ENCODE peak calls at places on chromosomes 5 and 9, in eight cellular contexts. One of them, this sample, is unnamed.

GRCh38 chr5:45399041-45399440 is 297.1 kb downstream of the HCN1 start:
- DNase-seq in lung microvascular endothelial cell: no peak
- DNase-seq in Daoy: no peak
- DNase-seq in stimulated activated CD4-positive, alpha-beta T cell treated with anti-CD3 and anti-CD28 coated beads, Interleukin-1b, Interleukin-23, amount 100 ng/mL, for 48 hours: no peak
- DNase-seq in heart right ventricle: no peak
- DNase-seq in GM12878: no peak
- DNase-seq in NCI-H345: no peak
- DNase-seq in NCI-H1105: no peak
- DNase-seq in this sample: no peak

GRCh38 chr5:149238540-149238939 is 33.1 kb upstream of the AFAP1L1 start:
- DNase-seq in lung microvascular endothelial cell: no peak
- DNase-seq in Daoy: no peak
- DNase-seq in stimulated activated CD4-positive, alpha-beta T cell treated with anti-CD3 and anti-CD28 coated beads, Interleukin-1b, Interleukin-23, amount 100 ng/mL, for 48 hours: no peak
- DNase-seq in heart right ventricle: no peak
- DNase-seq in GM12878: no peak
- DNase-seq in NCI-H345: no peak
- DNase-seq in NCI-H1105: no peak
- DNase-seq in this sample: no peak

GRCh38 chr5:125480901-125481300 is 734.5 kb upstream of the ZNF608 start:
- DNase-seq in lung microvascular endothelial cell: no peak
- DNase-seq in Daoy: no peak
- DNase-seq in stimulated activated CD4-positive, alpha-beta T cell treated with anti-CD3 and anti-CD28 coated beads, Interleukin-1b, Interleukin-23, amount 100 ng/mL, for 48 hours: no peak
- DNase-seq in heart right ventricle: no peak
- DNase-seq in GM12878: no peak
- DNase-seq in NCI-H345: no peak
- DNase-seq in NCI-H1105: no peak
- DNase-seq in this sample: no peak

GRCh38 chr5:11563822-11564221 is 340.4 kb downstream of the CTNND2 start:
- DNase-seq in lung microvascular endothelial cell: no peak
- DNase-seq in Daoy: peak
- DNase-seq in stimulated activated CD4-positive, alpha-beta T cell treated with anti-CD3 and anti-CD28 coated beads, Interleukin-1b, Interleukin-23, amount 100 ng/mL, for 48 hours: no peak
- DNase-seq in heart right ventricle: no peak
- DNase-seq in GM12878: no peak
- DNase-seq in NCI-H345: no peak
- DNase-seq in NCI-H1105: no peak
- DNase-seq in this sample: no peak

GRCh38 chr9:92607773-92608172 is 62.2 kb downstream of the IPPK start:
- DNase-seq in lung microvascular endothelial cell: no peak
- DNase-seq in Daoy: peak
- DNase-seq in stimulated activated CD4-positive, alpha-beta T cell treated with anti-CD3 and anti-CD28 coated beads, Interleukin-1b, Interleukin-23, amount 100 ng/mL, for 48 hours: no peak
- DNase-seq in heart right ventricle: no peak
- DNase-seq in GM12878: no peak
- DNase-seq in NCI-H345: peak
- DNase-seq in NCI-H1105: peak
- DNase-seq in this sample: no peak

GRCh38 chr9:129884220-129885017 is 49.2 kb downstream of the USP20 start:
- DNase-seq in lung microvascular endothelial cell: peak
- DNase-seq in Daoy: peak
- DNase-seq in stimulated activated CD4-positive, alpha-beta T cell treated with anti-CD3 and anti-CD28 coated beads, Interleukin-1b, Interleukin-23, amount 100 ng/mL, for 48 hours: peak
- DNase-seq in heart right ventricle: peak
- DNase-seq in GM12878: peak
- DNase-seq in NCI-H345: peak
- DNase-seq in NCI-H1105: peak
- DNase-seq in this sample: peak

GRCh38 chr5:109907751-109908150 is 218.0 kb downstream of the MAN2A1 start:
- DNase-seq in lung microvascular endothelial cell: no peak
- DNase-seq in Daoy: peak
- DNase-seq in stimulated activated CD4-positive, alpha-beta T cell treated with anti-CD3 and anti-CD28 coated beads, Interleukin-1b, Interleukin-23, amount 100 ng/mL, for 48 hours: no peak
- DNase-seq in heart right ventricle: no peak
- DNase-seq in GM12878: no peak
- DNase-seq in NCI-H345: no peak
- DNase-seq in NCI-H1105: no peak
- DNase-seq in this sample: no peak

GRCh38 chr9:77793909-77794308 is 145.8 kb upstream of the GNA14 start:
- DNase-seq in lung microvascular endothelial cell: peak
- DNase-seq in Daoy: peak
- DNase-seq in stimulated activated CD4-positive, alpha-beta T cell treated with anti-CD3 and anti-CD28 coated beads, Interleukin-1b, Interleukin-23, amount 100 ng/mL, for 48 hours: no peak
- DNase-seq in heart right ventricle: no peak
- DNase-seq in GM12878: no peak
- DNase-seq in NCI-H345: peak
- DNase-seq in NCI-H1105: no peak
- DNase-seq in this sample: no peak

GRCh38 chr5:179407191-179408175 is 62.2 kb upstream of the ADAMTS2 start:
- DNase-seq in lung microvascular endothelial cell: no peak
- DNase-seq in Daoy: no peak
- DNase-seq in stimulated activated CD4-positive, alpha-beta T cell treated with anti-CD3 and anti-CD28 coated beads, Interleukin-1b, Interleukin-23, amount 100 ng/mL, for 48 hours: no peak
- DNase-seq in heart right ventricle: no peak
- DNase-seq in GM12878: no peak
- DNase-seq in NCI-H345: no peak
- DNase-seq in NCI-H1105: no peak
- DNase-seq in this sample: no peak

GRCh38 chr5:158908690-158909325 is 190.9 kb downstream of the EBF1 start:
- DNase-seq in lung microvascular endothelial cell: no peak
- DNase-seq in Daoy: no peak
- DNase-seq in stimulated activated CD4-positive, alpha-beta T cell treated with anti-CD3 and anti-CD28 coated beads, Interleukin-1b, Interleukin-23, amount 100 ng/mL, for 48 hours: no peak
- DNase-seq in heart right ventricle: no peak
- DNase-seq in GM12878: no peak
- DNase-seq in NCI-H345: no peak
- DNase-seq in NCI-H1105: no peak
- DNase-seq in this sample: no peak

GRCh38 chr9:116278326-116278725 is 124.7 kb downstream of the PAPPA start:
- DNase-seq in lung microvascular endothelial cell: peak
- DNase-seq in Daoy: peak
- DNase-seq in stimulated activated CD4-positive, alpha-beta T cell treated with anti-CD3 and anti-CD28 coated beads, Interleukin-1b, Interleukin-23, amount 100 ng/mL, for 48 hours: no peak
- DNase-seq in heart right ventricle: no peak
- DNase-seq in GM12878: no peak
- DNase-seq in NCI-H345: no peak
- DNase-seq in NCI-H1105: no peak
- DNase-seq in this sample: no peak

GRCh38 chr9:118578467-118578866 is 790.8 kb downstream of the BRINP1 start:
- DNase-seq in lung microvascular endothelial cell: no peak
- DNase-seq in Daoy: no peak
- DNase-seq in stimulated activated CD4-positive, alpha-beta T cell treated with anti-CD3 and anti-CD28 coated beads, Interleukin-1b, Interleukin-23, amount 100 ng/mL, for 48 hours: no peak
- DNase-seq in heart right ventricle: no peak
- DNase-seq in GM12878: no peak
- DNase-seq in NCI-H345: no peak
- DNase-seq in NCI-H1105: no peak
- DNase-seq in this sample: no peak

GRCh38 chr9:84212224-84212623 is 128.3 kb downstream of the SLC28A3 start:
- DNase-seq in lung microvascular endothelial cell: no peak
- DNase-seq in Daoy: no peak
- DNase-seq in stimulated activated CD4-positive, alpha-beta T cell treated with anti-CD3 and anti-CD28 coated beads, Interleukin-1b, Interleukin-23, amount 100 ng/mL, for 48 hours: no peak
- DNase-seq in heart right ventricle: no peak
- DNase-seq in GM12878: no peak
- DNase-seq in NCI-H345: no peak
- DNase-seq in NCI-H1105: no peak
- DNase-seq in this sample: no peak

GRCh38 chr5:112616812-112617547 is 120.7 kb upstream of the APC start:
- DNase-seq in lung microvascular endothelial cell: no peak
- DNase-seq in Daoy: no peak
- DNase-seq in stimulated activated CD4-positive, alpha-beta T cell treated with anti-CD3 and anti-CD28 coated beads, Interleukin-1b, Interleukin-23, amount 100 ng/mL, for 48 hours: no peak
- DNase-seq in heart right ventricle: no peak
- DNase-seq in GM12878: no peak
- DNase-seq in NCI-H345: peak
- DNase-seq in NCI-H1105: peak
- DNase-seq in this sample: no peak

GRCh38 chr5:128498844-128499455 is 39.1 kb downstream of the FBN2 start:
- DNase-seq in lung microvascular endothelial cell: peak
- DNase-seq in Daoy: peak
- DNase-seq in stimulated activated CD4-positive, alpha-beta T cell treated with anti-CD3 and anti-CD28 coated beads, Interleukin-1b, Interleukin-23, amount 100 ng/mL, for 48 hours: no peak
- DNase-seq in heart right ventricle: peak
- DNase-seq in GM12878: no peak
- DNase-seq in NCI-H345: peak
- DNase-seq in NCI-H1105: no peak
- DNase-seq in this sample: no peak

GRCh38 chr5:172949426-172949825 is 9.8 kb upstream of the RPL26L1 start:
- DNase-seq in lung microvascular endothelial cell: no peak
- DNase-seq in Daoy: no peak
- DNase-seq in stimulated activated CD4-positive, alpha-beta T cell treated with anti-CD3 and anti-CD28 coated beads, Interleukin-1b, Interleukin-23, amount 100 ng/mL, for 48 hours: no peak
- DNase-seq in heart right ventricle: no peak
- DNase-seq in GM12878: no peak
- DNase-seq in NCI-H345: no peak
- DNase-seq in NCI-H1105: no peak
- DNase-seq in this sample: no peak

GRCh38 chr9:2933165-2934095 is 89.5 kb upstream of the PUM3 start:
- DNase-seq in lung microvascular endothelial cell: no peak
- DNase-seq in Daoy: no peak
- DNase-seq in stimulated activated CD4-positive, alpha-beta T cell treated with anti-CD3 and anti-CD28 coated beads, Interleukin-1b, Interleukin-23, amount 100 ng/mL, for 48 hours: no peak
- DNase-seq in heart right ventricle: no peak
- DNase-seq in GM12878: no peak
- DNase-seq in NCI-H345: no peak
- DNase-seq in NCI-H1105: no peak
- DNase-seq in this sample: peak

GRCh38 chr5:171650605-171651004 is 135.0 kb upstream of the SMIM23 start:
- DNase-seq in lung microvascular endothelial cell: no peak
- DNase-seq in Daoy: no peak
- DNase-seq in stimulated activated CD4-positive, alpha-beta T cell treated with anti-CD3 and anti-CD28 coated beads, Interleukin-1b, Interleukin-23, amount 100 ng/mL, for 48 hours: no peak
- DNase-seq in heart right ventricle: no peak
- DNase-seq in GM12878: no peak
- DNase-seq in NCI-H345: no peak
- DNase-seq in NCI-H1105: no peak
- DNase-seq in this sample: no peak

GRCh38 chr5:82796643-82797416 is 280.4 kb downstream of the TMEM167A start:
- DNase-seq in lung microvascular endothelial cell: no peak
- DNase-seq in Daoy: no peak
- DNase-seq in stimulated activated CD4-positive, alpha-beta T cell treated with anti-CD3 and anti-CD28 coated beads, Interleukin-1b, Interleukin-23, amount 100 ng/mL, for 48 hours: no peak
- DNase-seq in heart right ventricle: no peak
- DNase-seq in GM12878: no peak
- DNase-seq in NCI-H345: no peak
- DNase-seq in NCI-H1105: no peak
- DNase-seq in this sample: no peak

GRCh38 chr5:84255318-84255717 is 129.4 kb downstream of the EDIL3 start:
- DNase-seq in lung microvascular endothelial cell: peak
- DNase-seq in Daoy: peak
- DNase-seq in stimulated activated CD4-positive, alpha-beta T cell treated with anti-CD3 and anti-CD28 coated beads, Interleukin-1b, Interleukin-23, amount 100 ng/mL, for 48 hours: no peak
- DNase-seq in heart right ventricle: no peak
- DNase-seq in GM12878: no peak
- DNase-seq in NCI-H345: no peak
- DNase-seq in NCI-H1105: no peak
- DNase-seq in this sample: no peak

GRCh38 chr9:87498046-87498815 is 564 bp downstream of the DAPK1 start:
- DNase-seq in lung microvascular endothelial cell: peak
- DNase-seq in Daoy: peak
- DNase-seq in stimulated activated CD4-positive, alpha-beta T cell treated with anti-CD3 and anti-CD28 coated beads, Interleukin-1b, Interleukin-23, amount 100 ng/mL, for 48 hours: no peak
- DNase-seq in heart right ventricle: no peak
- DNase-seq in GM12878: no peak
- DNase-seq in NCI-H345: peak
- DNase-seq in NCI-H1105: peak
- DNase-seq in this sample: peak

GRCh38 chr5:124355928-124356327 is 390.5 kb downstream of the ZNF608 start:
- DNase-seq in lung microvascular endothelial cell: no peak
- DNase-seq in Daoy: no peak
- DNase-seq in stimulated activated CD4-positive, alpha-beta T cell treated with anti-CD3 and anti-CD28 coated beads, Interleukin-1b, Interleukin-23, amount 100 ng/mL, for 48 hours: no peak
- DNase-seq in heart right ventricle: no peak
- DNase-seq in GM12878: no peak
- DNase-seq in NCI-H345: no peak
- DNase-seq in NCI-H1105: no peak
- DNase-seq in this sample: no peak